ENCODE peak calls at places on chromosomes 3 and 15, in seven cellular contexts. U, Z, G, V, S, J and P are unnamed samples.

GRCh38 chr15:71275098-71275497 is 159.8 kb downstream of the THSD4 start:
- DNase-seq in U (no peak), Z (no peak), G (peak), V (no peak), S (peak), J (no peak), P (peak)

GRCh38 chr15:101124731-101125558 is 126.9 kb downstream of the CHSY1 start:
- DNase-seq in U (no peak), Z (no peak), G (peak), V (no peak), S (peak), J (no peak), P (no peak)

GRCh38 chr3:55899887-55900286 is 412.8 kb upstream of the WNT5A start:
- DNase-seq in U (no peak), Z (no peak), G (no peak), V (no peak), S (no peak), J (no peak), P (no peak)

GRCh38 chr3:11600501-11601282 is 43.0 kb downstream of the VGLL4 start:
- DNase-seq in U (no peak), Z (no peak), G (peak), V (no peak), S (peak), J (no peak), P (peak)

GRCh38 chr15:73956276-73957086 is 30.2 kb downstream of the LOXL1 start:
- DNase-seq in U (no peak), Z (no peak), G (peak), V (no peak), S (peak), J (no peak), P (no peak)

GRCh38 chr15:65633752-65634151 is 12.0 kb downstream of the SLC24A1 start:
- DNase-seq in U (no peak), Z (no peak), G (no peak), V (no peak), S (no peak), J (no peak), P (no peak)

GRCh38 chr3:189914799-189915198 is 205.9 kb downstream of the P3H2 start:
- DNase-seq in U (no peak), Z (no peak), G (peak), V (no peak), S (peak), J (no peak), P (peak)

GRCh38 chr15:60520825-60521368 is 42.0 kb upstream of the ICE2 start:
- DNase-seq in U (peak), Z (peak), G (peak), V (peak), S (peak), J (peak), P (peak)

GRCh38 chr3:107412376-107412775 is 35.1 kb downstream of the CCDC54 start:
- DNase-seq in U (no peak), Z (no peak), G (peak), V (no peak), S (peak), J (no peak), P (no peak)

GRCh38 chr15:73631915-73632669 is 1.1 kb downstream of the NPTN start:
- DNase-seq in U (no peak), Z (peak), G (peak), V (peak), S (peak), J (no peak), P (no peak)

GRCh38 chr3:12473503-12473902 is 10.8 kb upstream of the TSEN2 start:
- DNase-seq in U (no peak), Z (no peak), G (no peak), V (no peak), S (peak), J (no peak), P (no peak)

GRCh38 chr3:191051037-191051436 is 148.0 kb upstream of the OSTN start:
- DNase-seq in U (peak), Z (peak), G (peak), V (peak), S (peak), J (peak), P (no peak)

GRCh38 chr3:34619990-34620389 is 821.6 kb downstream of the PDCD6IP start:
- DNase-seq in U (no peak), Z (no peak), G (no peak), V (no peak), S (peak), J (no peak), P (no peak)

GRCh38 chr15:68667800-68668625 is 89.2 kb downstream of the CORO2B start:
- DNase-seq in U (no peak), Z (peak), G (no peak), V (peak), S (no peak), J (no peak), P (no peak)

GRCh38 chr3:185732782-185733181 is 92.1 kb downstream of the IGF2BP2 start:
- DNase-seq in U (no peak), Z (no peak), G (peak), V (no peak), S (peak), J (no peak), P (no peak)

GRCh38 chr3:115999598-115999997 is 376.3 kb downstream of the GAP43 start:
- DNase-seq in U (no peak), Z (no peak), G (no peak), V (no peak), S (no peak), J (no peak), P (no peak)

GRCh38 chr15:80367094-80367493 is 37.1 kb upstream of the ARNT2 start:
- DNase-seq in U (no peak), Z (no peak), G (peak), V (no peak), S (peak), J (no peak), P (no peak)

GRCh38 chr3:156745766-156746165 is 71.4 kb downstream of the TIPARP start:
- DNase-seq in U (no peak), Z (no peak), G (no peak), V (no peak), S (peak), J (no peak), P (no peak)

GRCh38 chr3:170055209-170055608 is 17.4 kb downstream of the GPR160 start:
- DNase-seq in U (no peak), Z (no peak), G (peak), V (no peak), S (peak), J (no peak), P (no peak)

GRCh38 chr15:76003364-76003763 is 8.9 kb downstream of the NRG4 start:
- DNase-seq in U (no peak), Z (no peak), G (no peak), V (no peak), S (no peak), J (no peak), P (no peak)

GRCh38 chr3:126179825-126180476 is 435 bp downstream of the ALDH1L1 start:
- DNase-seq in U (no peak), Z (no peak), G (no peak), V (no peak), S (peak), J (no peak), P (no peak)

GRCh38 chr3:37347941-37348340 is 173.6 kb upstream of the LRRFIP2 start:
- DNase-seq in U (no peak), Z (no peak), G (no peak), V (no peak), S (no peak), J (no peak), P (no peak)

GRCh38 chr3:191415566-191415965 is 45.4 kb upstream of the PYDC2 start:
- DNase-seq in U (no peak), Z (no peak), G (no peak), V (no peak), S (no peak), J (no peak), P (no peak)

GRCh38 chr3:196774191-196774820 is 34.6 kb downstream of the PAK2 start:
- DNase-seq in U (no peak), Z (no peak), G (peak), V (no peak), S (peak), J (no peak), P (no peak)

GRCh38 chr3:117036259-117036799 is 326.8 kb downstream of the TUSC7 start:
- DNase-seq in U (no peak), Z (no peak), G (peak), V (no peak), S (peak), J (no peak), P (peak)

GRCh38 chr3:4898454-4899313 is 80.6 kb upstream of the BHLHE40 start:
- DNase-seq in U (no peak), Z (no peak), G (peak), V (no peak), S (peak), J (no peak), P (no peak)

GRCh38 chr3:189787622-189788021 is 156.4 kb downstream of the TP63 start:
- DNase-seq in U (no peak), Z (no peak), G (peak), V (no peak), S (peak), J (no peak), P (no peak)

GRCh38 chr3:182979719-182980191 is 583 bp downstream of the DCUN1D1 start:
- DNase-seq in U (peak), Z (peak), G (peak), V (peak), S (peak), J (peak), P (no peak)

GRCh38 chr3:180018588-180018987 is 18.1 kb downstream of the PEX5L start:
- DNase-seq in U (no peak), Z (peak), G (no peak), V (no peak), S (no peak), J (no peak), P (no peak)

GRCh38 chr3:127368186-127369032 is 80.6 kb upstream of the PRR20G start:
- DNase-seq in U (no peak), Z (peak), G (no peak), V (peak), S (no peak), J (no peak), P (no peak)

GRCh38 chr3:191376742-191377141 is 46.4 kb upstream of the UTS2B start:
- DNase-seq in U (no peak), Z (no peak), G (peak), V (no peak), S (peak), J (no peak), P (peak)